ENCODE peak calls at places on chromosomes 11 and 22, in ten cellular contexts. R is AG10803, X is prostate gland, V is midbrain, E is germinal center, L is mucosa of descending colon, C is left colon, N is T-helper 17 cell, Q is myocyte, K is heart left ventricle. U is an unnamed sample.

GRCh38 chr22:46036558-46037408 is 59.8 kb upstream of the WNT7B start:
- DNase-seq in L (peak), N (no peak), K (no peak), E (peak), C (peak), V (no peak), X (peak), R (no peak), Q (no peak), U (peak)

GRCh38 chr11:95829580-95830259 is 39.4 kb downstream of the CEP57 start:
- DNase-seq in Q (no peak), R (peak), V (no peak), C (no peak), X (no peak), K (no peak), L (no peak), E (no peak), N (no peak), U (no peak)

GRCh38 chr11:80595011-80595410 is 1154.2 kb upstream of the TENM4 start:
- DNase-seq in V (no peak), L (no peak), E (no peak), R (peak), K (no peak), C (no peak), Q (no peak), N (no peak), X (no peak), U (peak)

GRCh38 chr11:65121447-65121864 is 478 bp downstream of the FAU start:
- DNase-seq in K (no peak), E (no peak), V (no peak), N (no peak), X (no peak), C (peak), Q (no peak), L (no peak), R (no peak), U (no peak)

GRCh38 chr11:123054301-123055065 is 7.5 kb downstream of the HSPA8 start:
- DNase-seq in C (no peak), V (peak), Q (peak), L (peak), N (no peak), E (peak), R (peak), X (peak), K (no peak), U (peak)

GRCh38 chr22:30423296-30423958 is 2.1 kb upstream of the MTFP1 start:
- DNase-seq in Q (no peak), N (peak), C (peak), X (peak), V (peak), E (peak), K (no peak), L (peak), R (no peak), U (no peak)

GRCh38 chr11:12245549-12245986 is 131.8 kb upstream of the PARVA start:
- DNase-seq in L (no peak), C (no peak), K (no peak), R (no peak), V (no peak), X (no peak), E (no peak), N (no peak), Q (peak), U (no peak)

GRCh38 chr22:39098026-39098425 is 982 bp downstream of the APOBEC3H start:
- DNase-seq in K (no peak), Q (no peak), V (no peak), E (no peak), N (no peak), R (no peak), C (no peak), X (no peak), L (no peak), U (no peak)

GRCh38 chr11:103091441-103091809 is 535 bp downstream of the DCUN1D5 start:
- DNase-seq in K (peak), E (peak), R (no peak), N (peak), L (peak), C (peak), X (peak), Q (peak), V (no peak), U (peak)

GRCh38 chr22:29753808-29754657 is 12.8 kb downstream of the ZMAT5 start:
- DNase-seq in R (no peak), V (no peak), Q (peak), L (no peak), E (no peak), C (no peak), N (no peak), X (no peak), K (no peak), U (no peak)

GRCh38 chr22:23067023-23067650 is 3.2 kb upstream of the GNAZ start:
- DNase-seq in E (no peak), K (peak), L (no peak), C (no peak), R (no peak), V (no peak), Q (no peak), X (no peak), N (no peak), U (no peak)

GRCh38 chr22:41539146-41540005 is 4.9 kb downstream of the POLR3H start:
- DNase-seq in E (no peak), X (no peak), L (no peak), N (no peak), R (peak), Q (no peak), K (no peak), C (no peak), V (no peak), U (no peak)

GRCh38 chr11:60625262-60625661 is 74.2 kb upstream of the MS4A8 start:
- DNase-seq in K (no peak), E (no peak), N (no peak), X (peak), L (peak), Q (peak), V (no peak), R (peak), C (peak), U (peak)

GRCh38 chr11:105298630-105299029 is 159.1 kb upstream of the CARD18 start:
- DNase-seq in R (no peak), Q (no peak), V (no peak), C (no peak), K (no peak), E (no peak), X (no peak), L (no peak), N (no peak), U (no peak)

GRCh38 chr11:69541501-69542313 is 60.2 kb downstream of the LINC01488 start:
- DNase-seq in N (no peak), K (no peak), X (no peak), Q (peak), V (no peak), C (no peak), E (no peak), L (no peak), R (peak), U (peak)

GRCh38 chr11:13761250-13761649 is 92.8 kb downstream of the FAR1 start:
- DNase-seq in Q (no peak), C (no peak), X (no peak), V (no peak), R (peak), N (no peak), L (no peak), K (no peak), E (no peak), U (no peak)

GRCh38 chr11:74048993-74049392 is 40.1 kb upstream of the UCP3 start:
- DNase-seq in X (no peak), L (no peak), C (no peak), R (no peak), Q (no peak), E (no peak), V (no peak), K (no peak), N (no peak), U (no peak)

U was measured in Caki2.